ENCODE peak calls at places on chromosome 22, in ten cellular contexts. K, D, X, G, F, Y, U, O, S and I are unnamed samples.

GRCh38 chr22:50030315-50031188 is 18.0 kb upstream of the IL17REL start:
- DNase-seq in U (peak; percentile 48), Y (peak; percentile 91), F (peak; percentile 88), X (peak; percentile 44), K (peak; percentile 25), O (no peak), D (peak; percentile 67), G (peak; percentile 62), S (peak; percentile 10), I (peak; percentile 45)

GRCh38 chr22:39207141-39208012 is 37.4 kb downstream of the PDGFB start:
- DNase-seq in U (peak; percentile 35), G (no peak), F (no peak), X (no peak), Y (peak; percentile 67), S (no peak), D (peak; percentile 65), K (peak; percentile 46), O (no peak), I (no peak)

GRCh38 chr22:49282596-49282995 is 545.1 kb downstream of the BRD1 start:
- DNase-seq in U (no peak), K (no peak), F (no peak), D (no peak), S (no peak), O (no peak), G (no peak), Y (no peak), X (no peak), I (no peak)

GRCh38 chr22:41418717-41419116 is 27.9 kb downstream of the TOB2 start:
- DNase-seq in F (no peak), K (no peak), S (no peak), O (no peak), X (no peak), D (no peak), Y (no peak), G (no peak), U (no peak), I (no peak)

GRCh38 chr22:48868554-48868953 is 959.1 kb downstream of the BRD1 start:
- DNase-seq in O (no peak), S (no peak), K (no peak), U (no peak), F (no peak), D (no peak), X (no peak), Y (no peak), G (no peak), I (no peak)

GRCh38 chr22:40157546-40157945 is 20.2 kb upstream of the TNRC6B start:
- DNase-seq in S (no peak), G (no peak), K (no peak), Y (no peak), U (no peak), X (no peak), F (no peak), D (no peak), O (no peak), I (no peak)

GRCh38 chr22:43151251-43152000 is at the start of gene TSPO:
- DNase-seq in X (peak; percentile 63), D (peak; percentile 58), K (no peak), O (peak; percentile 43), S (no peak), F (peak; percentile 71), Y (peak; percentile 92), G (peak; percentile 68), U (peak; percentile 37), I (peak; percentile 34)

GRCh38 chr22:20268350-20269012 is 363 bp upstream of the RTN4R start:
- DNase-seq in U (no peak), D (peak; percentile 36), F (peak; percentile 91), Y (peak; percentile 87), O (no peak), G (no peak), K (no peak), S (no peak), X (peak; percentile 25), I (no peak)

GRCh38 chr22:42930810-42931420 is 73.8 kb upstream of the ARFGAP3 start:
- DNase-seq in S (no peak), G (no peak), O (no peak), K (peak; percentile 39), U (no peak), X (no peak), D (peak; percentile 70), F (no peak), Y (no peak), I (peak; percentile 53)

DNA sequence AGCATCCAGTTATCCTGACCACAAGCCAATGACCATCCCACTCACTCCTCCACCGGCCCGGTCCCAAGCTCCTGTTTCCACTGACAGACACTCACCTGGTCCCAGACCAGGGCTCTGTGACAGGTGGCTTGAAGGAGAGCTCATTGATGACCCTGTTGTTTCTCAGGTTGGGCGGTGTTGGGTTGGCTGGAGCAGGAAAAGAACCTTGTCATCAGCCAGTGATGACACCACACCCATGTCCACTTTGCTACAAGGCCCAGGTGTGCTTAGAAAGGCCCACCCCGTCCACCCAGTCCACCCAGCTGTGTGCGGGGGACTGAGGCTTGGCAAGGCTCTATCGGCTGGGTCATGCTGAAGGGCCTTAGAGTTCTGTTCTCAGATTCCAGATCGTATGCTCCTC is 42.9 kb downstream of the GAB4 start:
- DNase-seq in U (no peak), X (no peak), G (no peak), S (no peak), Y (no peak), K (no peak), D (no peak), O (no peak), F (no peak), I (no peak)
- TF ChIP-seq CTCF in U (no peak), X (no peak), G (no peak), S (no peak), Y (no peak), K (no peak), D (no peak), O (no peak), F (no peak), I (no peak)

GRCh38 chr22:45462034-45462655 is 40.5 kb upstream of the FBLN1 start:
- DNase-seq in X (no peak), F (peak; percentile 56), O (no peak), K (no peak), U (no peak), Y (no peak), S (no peak), G (no peak), D (no peak), I (no peak)
- TF ChIP-seq CTCF in X (no peak), F (peak; percentile 28), O (no peak), K (no peak), U (no peak), Y (no peak), S (no peak), G (no peak), D (no peak), I (peak; percentile 8)

GRCh38 chr22:36773935-36774334 is 2.0 kb downstream of the IFT27 start:
- DNase-seq in X (no peak), D (peak; percentile 68), K (no peak), G (no peak), S (no peak), O (no peak), Y (no peak), F (peak; percentile 37), U (peak; percentile 19), I (peak; percentile 28)
- TF ChIP-seq CTCF in X (no peak), D (peak; percentile 36), K (peak; percentile 54), G (no peak), S (peak; percentile 32), O (no peak), Y (peak; percentile 20), F (peak; percentile 47), U (peak; percentile 38), I (peak; percentile 72)

GRCh38 chr22:26164174-26164573 is 5.1 kb upstream of the SEZ6L start:
- DNase-seq in X (no peak), D (no peak), F (no peak), O (no peak), S (no peak), Y (no peak), G (no peak), U (no peak), K (no peak), I (no peak)
- TF ChIP-seq CTCF in X (no peak), D (no peak), F (no peak), O (no peak), S (no peak), Y (no peak), G (no peak), U (no peak), K (no peak), I (no peak)

GRCh38 chr22:21657020-21657360 is 8.8 kb upstream of the PPIL2 start:
- DNase-seq in S (no peak), Y (no peak), X (no peak), F (no peak), D (no peak), O (no peak), G (no peak), U (no peak), K (no peak), I (no peak)
- TF ChIP-seq CTCF in S (no peak), Y (no peak), X (no peak), F (no peak), D (no peak), O (no peak), G (no peak), U (no peak), K (no peak), I (no peak)

GRCh38 chr22:36568846-36569245 is 39.9 kb upstream of the EIF3D start:
- DNase-seq in U (no peak), D (no peak), S (no peak), F (no peak), X (no peak), G (no peak), O (no peak), K (no peak), Y (no peak), I (no peak)

GRCh38 chr22:36566720-36567119 is 37.8 kb upstream of the EIF3D start:
- DNase-seq in D (no peak), G (no peak), S (no peak), Y (no peak), F (no peak), U (no peak), X (no peak), K (no peak), O (no peak), I (no peak)

GRCh38 chr22:36571991-36572390 is 43.0 kb upstream of the EIF3D start:
- DNase-seq in S (no peak), K (no peak), D (no peak), G (no peak), X (no peak), O (no peak), U (no peak), F (no peak), Y (no peak), I (no peak)

GRCh38 chr22:36573815-36574350 is 44.9 kb upstream of the EIF3D start:
- DNase-seq in D (no peak), K (no peak), S (no peak), O (no peak), Y (no peak), X (no peak), G (no peak), U (no peak), F (no peak), I (no peak)

GRCh38 chr22:36569999-36570398 is 41.0 kb upstream of the EIF3D start:
- DNase-seq in S (no peak), X (no peak), F (no peak), O (no peak), D (peak; percentile 29), G (no peak), Y (no peak), U (no peak), K (peak; percentile 2), I (no peak)
- TF ChIP-seq CTCF in S (peak; percentile 31), X (no peak), F (peak; percentile 10), O (no peak), D (peak; percentile 55), G (no peak), Y (no peak), U (peak; percentile 61), K (peak; percentile 14), I (peak; percentile 67)

GRCh38 chr22:44988671-44989070 is 21.1 kb downstream of the PHF21B start:
- DNase-seq in G (no peak), D (no peak), S (no peak), F (no peak), X (no peak), Y (no peak), K (no peak), U (no peak), O (no peak), I (no peak)
- TF ChIP-seq CTCF in G (no peak), D (no peak), S (no peak), F (peak; percentile 11), X (no peak), Y (no peak), K (no peak), U (peak; percentile 5), O (no peak), I (peak; percentile 45)